ENCODE peak calls at places on chromosomes 11 and 22, in nine cellular contexts. F is Panc1, W is HCT116, N is upper lobe of left lung, K is K562, A is GM12891, E is sigmoid colon, G is breast epithelium, T is stomach. O is an unnamed sample.

GRCh38 chr11:116199182-116199581 is 573.6 kb downstream of the BUD13 start:
- DNase-seq in W (no peak), K (no peak), E (no peak), T (no peak), A (no peak), N (peak), F (no peak), G (no peak), O (no peak)

GRCh38 chr11:26227311-26227710 is 104.6 kb upstream of the ANO3 start:
- DNase-seq in E (no peak), F (peak), W (no peak), G (no peak), T (no peak), A (no peak), K (no peak), N (no peak), O (no peak)

GRCh38 chr11:2741377-2742131 is 41.8 kb upstream of the KCNQ1OT1 start:
- DNase-seq in F (no peak), E (peak), T (no peak), N (no peak), G (no peak), A (no peak), W (no peak), K (peak), O (peak)

GRCh38 chr11:6200975-6201374 is 2.0 kb downstream of the OR52W1 start:
- DNase-seq in W (no peak), K (no peak), F (no peak), G (no peak), E (no peak), T (peak), A (no peak), N (peak), O (peak)

GRCh38 chr22:17726561-17727243 is 47.6 kb downstream of the BID start:
- DNase-seq in A (no peak), K (no peak), T (no peak), E (no peak), N (no peak), W (no peak), F (no peak), G (no peak), O (peak)

GRCh38 chr11:65014146-65014960 is at the start of gene ARL2:
- DNase-seq in W (no peak), T (peak), A (peak), F (no peak), N (peak), K (peak), E (no peak), G (no peak), O (peak)

GRCh38 chr11:37040921-37041320 is 442.9 kb upstream of the RAG2 start:
- DNase-seq in K (no peak), A (no peak), E (no peak), T (no peak), F (no peak), N (no peak), W (no peak), G (no peak), O (no peak)

GRCh38 chr11:24760681-24761080 is 263.8 kb downstream of the LUZP2 start:
- DNase-seq in A (no peak), T (no peak), E (no peak), G (no peak), K (no peak), N (no peak), F (no peak), W (no peak), O (no peak)

GRCh38 chr11:14312736-14313438 is 46.1 kb downstream of the RRAS2 start:
- DNase-seq in G (no peak), F (no peak), T (no peak), E (no peak), K (no peak), N (no peak), A (no peak), W (no peak), O (no peak)

GRCh38 chr11:101860694-101861371 is 54.0 kb upstream of the CEP126 start:
- DNase-seq in F (peak), W (peak), N (peak), T (peak), G (peak), K (peak), A (peak), E (no peak), O (no peak)

GRCh38 chr22:41908409-41909289 is 6.2 kb downstream of the SHISA8 start:
- DNase-seq in A (no peak), N (no peak), G (no peak), T (no peak), F (no peak), E (no peak), W (no peak), K (no peak), O (peak)

GRCh38 chr11:132493786-132494185 is 1038.5 kb downstream of the OPCML start:
- DNase-seq in W (no peak), A (no peak), K (no peak), E (no peak), G (no peak), N (no peak), F (no peak), T (no peak), O (no peak)

GRCh38 chr11:63768232-63769043 is at the start of gene ZFTA:
- DNase-seq in T (peak), F (no peak), K (peak), G (no peak), W (no peak), E (peak), N (peak), A (peak), O (no peak)

GRCh38 chr11:35115688-35116030 is 23.3 kb upstream of the CD44 start:
- DNase-seq in W (no peak), K (no peak), E (no peak), T (no peak), N (no peak), F (no peak), G (no peak), A (no peak), O (no peak)

GRCh38 chr11:5348516-5349194 is 2.7 kb upstream of the OR51B6 start:
- DNase-seq in A (no peak), F (no peak), E (no peak), T (no peak), K (no peak), W (no peak), N (no peak), G (no peak), O (no peak)

GRCh38 chr22:40183029-40183581 is 5.4 kb downstream of the TNRC6B start:
- DNase-seq in F (no peak), A (no peak), W (no peak), T (no peak), G (peak), N (peak), E (peak), K (no peak), O (peak)

GRCh38 chr11:59706518-59707285 is 6.9 kb downstream of the OR10V1 start:
- DNase-seq in T (peak), G (no peak), F (peak), W (peak), E (no peak), A (no peak), N (no peak), K (peak), O (no peak)

GRCh38 chr11:128658499-128658898 is 35.4 kb upstream of the FLI1 start:
- DNase-seq in T (no peak), E (no peak), A (no peak), K (no peak), F (no peak), G (no peak), W (no peak), N (no peak), O (peak)

GRCh38 chr11:95065336-95065735 is 1.4 kb upstream of the SRSF8 start:
- DNase-seq in F (no peak), W (no peak), K (no peak), G (peak), A (no peak), T (no peak), N (no peak), E (no peak), O (no peak)

GRCh38 chr11:64742087-64742939 is 1.6 kb downstream of the RASGRP2 start:
- DNase-seq in E (no peak), K (peak), A (peak), F (no peak), W (no peak), G (no peak), T (no peak), N (peak), O (no peak)

GRCh38 chr11:69537126-69537525 is 55.7 kb downstream of the LINC01488 start:
- DNase-seq in T (no peak), G (no peak), K (no peak), N (peak), E (peak), F (no peak), A (no peak), W (no peak), O (no peak)

GRCh38 chr22:47663615-47664605 is 901.5 kb downstream of the TBC1D22A start:
- DNase-seq in T (no peak), K (no peak), G (no peak), A (no peak), F (no peak), W (no peak), N (no peak), E (no peak), O (no peak)

GRCh38 chr11:72736452-72737069 is 15.6 kb downstream of the ARAP1 start:
- DNase-seq in T (no peak), F (no peak), G (peak), A (no peak), N (peak), E (peak), K (peak), W (peak), O (peak)

GRCh38 chr11:112129656-112130055 is 34.2 kb downstream of the IL18 start:
- DNase-seq in G (no peak), W (no peak), A (no peak), T (no peak), K (no peak), E (no peak), F (no peak), N (peak), O (no peak)

GRCh38 chr11:36953986-36954385 is 355.9 kb upstream of the RAG2 start:
- DNase-seq in N (no peak), K (no peak), F (no peak), W (no peak), T (no peak), A (no peak), G (no peak), E (no peak), O (no peak)

GRCh38 chr22:27558658-27559371 is 242.7 kb downstream of the MN1 start:
- DNase-seq in K (no peak), W (no peak), G (no peak), N (no peak), E (no peak), A (no peak), F (no peak), T (no peak), O (no peak)

GRCh38 chr11:80899381-80899780 is 1458.6 kb upstream of the TENM4 start:
- DNase-seq in A (no peak), T (no peak), G (no peak), W (no peak), N (no peak), F (no peak), E (no peak), K (no peak), O (no peak)

GRCh38 chr11:77144196-77144853 is 16.3 kb downstream of the MYO7A start:
- DNase-seq in A (no peak), T (no peak), K (no peak), F (no peak), W (no peak), N (no peak), E (no peak), G (no peak), O (no peak)

GRCh38 chr11:69253028-69253427 is 40.9 kb upstream of the MYEOV start:
- DNase-seq in T (no peak), A (no peak), F (no peak), E (peak), N (no peak), W (peak), G (peak), K (no peak), O (no peak)

GRCh38 chr11:47881145-47881544 is 33.0 kb upstream of the NUP160 start:
- DNase-seq in K (no peak), F (no peak), N (peak), E (peak), T (no peak), W (no peak), A (no peak), G (no peak), O (no peak)

GRCh38 chr11:574632-575323 is 1.5 kb upstream of the PHRF1 start:
- DNase-seq in W (no peak), A (no peak), T (no peak), F (no peak), E (no peak), G (no peak), N (no peak), K (no peak), O (no peak)

GRCh38 chr11:571802-572185 is 4.5 kb upstream of the PHRF1 start:
- DNase-seq in N (no peak), G (no peak), W (no peak), K (no peak), A (no peak), F (no peak), E (no peak), T (no peak), O (no peak)

GRCh38 chr11:575996-576756 is at the start of gene PHRF1:
- DNase-seq in N (peak), K (peak), W (peak), F (peak), E (peak), G (peak), A (peak), T (peak), O (peak)

GRCh38 chr11:575324-575995 is 810 bp upstream of the PHRF1 start:
- DNase-seq in K (peak), E (no peak), G (no peak), T (no peak), N (no peak), A (no peak), W (peak), F (no peak), O (no peak)

DNA sequence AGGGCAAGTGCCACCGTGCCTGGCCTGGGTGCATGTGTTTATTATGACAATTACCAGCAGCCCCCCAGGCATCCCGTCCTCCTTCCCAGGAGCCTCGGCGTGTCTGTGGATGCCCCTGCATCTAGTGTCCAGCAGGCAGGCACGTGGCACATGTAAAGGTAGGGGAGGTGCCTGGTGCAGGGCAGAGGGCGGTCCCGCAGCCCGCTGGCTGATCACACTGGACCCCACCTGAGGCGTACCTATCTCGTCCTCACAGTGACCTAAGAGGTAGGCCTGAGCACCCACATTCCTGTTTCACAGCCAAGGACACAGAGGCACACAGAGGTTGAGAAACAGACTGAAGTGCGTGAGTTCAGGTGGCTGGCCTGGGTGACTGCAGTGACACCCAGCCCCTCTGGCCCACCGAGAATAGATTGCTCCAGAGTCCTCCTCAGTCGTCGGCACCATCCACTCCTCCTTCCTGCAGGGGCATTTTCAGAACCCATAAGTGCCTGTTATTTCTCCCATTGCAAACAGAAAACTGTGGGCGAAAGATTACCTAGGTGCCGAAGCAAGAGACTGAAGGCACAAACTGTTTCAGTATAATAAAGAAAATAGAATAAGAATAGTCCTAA is 3.0 kb upstream of the PHRF1 start:
- DNase-seq in E (no peak), K (no peak), A (no peak), G (no peak), T (no peak), F (no peak), W (no peak), N (peak), O (no peak)
- TF ChIP-seq POLR2AphosphoS5 in E (no peak), K (no peak), A (no peak), G (no peak), T (no peak), F (no peak), W (no peak), N (no peak), O (no peak)

GRCh38 chr11:61714316-61714715 is 34.1 kb downstream of the DAGLA start:
- DNase-seq in F (no peak), K (no peak), E (no peak), A (no peak), G (no peak), W (no peak), T (no peak), N (no peak), O (no peak)
- TF ChIP-seq POLR2AphosphoS5 in F (no peak), K (no peak), E (no peak), A (no peak), G (no peak), W (no peak), T (no peak), N (no peak), O (no peak)

GRCh38 chr22:26298605-26299310 is 129.5 kb downstream of the SEZ6L start:
- DNase-seq in K (no peak), T (no peak), G (no peak), A (no peak), E (no peak), N (no peak), F (no peak), W (no peak), O (no peak)
- TF ChIP-seq POLR2AphosphoS5 in K (no peak), T (no peak), G (no peak), A (no peak), E (no peak), N (no peak), F (no peak), W (no peak), O (no peak)

GRCh38 chr22:23089010-23089409 is 18.7 kb downstream of the GNAZ start:
- DNase-seq in K (peak), A (no peak), G (no peak), W (no peak), E (no peak), N (no peak), F (no peak), T (no peak), O (no peak)
- TF ChIP-seq POLR2AphosphoS5 in K (no peak), A (no peak), G (no peak), W (no peak), E (no peak), N (no peak), F (no peak), T (no peak), O (no peak)

GRCh38 chr11:118956094-118956846 is at the start of gene UPK2:
- DNase-seq in K (peak), A (peak), E (peak), N (peak), F (peak), W (peak), T (peak), G (peak), O (peak)
- TF ChIP-seq POLR2AphosphoS5 in K (no peak), A (no peak), E (no peak), N (no peak), F (no peak), W (no peak), T (peak), G (no peak), O (no peak)

GRCh38 chr22:24599514-24599913 is 3.5 kb upstream of the GGT1 start:
- DNase-seq in W (no peak), K (no peak), F (no peak), A (no peak), E (peak), G (no peak), N (no peak), T (no peak), O (no peak)
- TF ChIP-seq POLR2AphosphoS5 in W (no peak), K (no peak), F (no peak), A (no peak), E (no peak), G (no peak), N (no peak), T (no peak), O (no peak)

DNA sequence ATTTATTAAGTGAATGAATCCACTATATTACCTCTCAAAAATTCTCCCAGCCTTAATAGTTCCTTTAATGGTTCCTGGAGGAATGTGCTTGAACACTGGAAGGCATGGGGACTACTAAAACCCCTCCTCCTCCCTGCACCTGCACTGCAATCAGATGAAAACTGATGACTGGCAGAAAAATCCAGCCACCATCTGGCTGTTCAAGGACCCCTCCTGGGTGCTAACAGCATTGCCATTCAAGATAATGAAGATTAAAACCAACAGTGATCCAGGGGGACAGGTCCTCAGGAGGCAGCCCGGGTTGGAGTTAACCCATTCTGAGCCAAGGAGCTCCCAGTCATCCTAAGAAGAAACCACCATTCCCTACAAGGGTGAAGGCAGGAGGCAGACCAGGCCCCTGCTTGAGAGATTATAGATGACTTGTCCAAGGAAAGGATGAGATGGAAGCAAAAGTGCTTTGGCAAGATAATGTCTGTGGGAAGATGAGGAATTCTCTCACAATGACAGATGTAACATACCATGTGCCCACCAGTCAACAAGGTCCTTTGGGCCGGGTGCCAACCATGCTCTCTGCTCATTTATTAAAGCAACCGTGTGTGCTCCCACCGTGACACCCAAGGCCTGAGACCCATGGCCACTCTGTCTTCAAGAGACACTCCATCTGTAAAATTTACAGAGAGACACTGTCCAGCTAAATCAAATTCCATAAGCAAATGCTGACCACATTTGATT is 90.6 kb downstream of the LARGE1 start:
- DNase-seq in A (no peak), G (no peak), F (no peak), N (no peak), W (no peak), K (no peak), E (no peak), T (no peak), O (no peak)
- TF ChIP-seq POLR2AphosphoS5 in A (no peak), G (no peak), F (no peak), N (no peak), W (no peak), K (no peak), E (no peak), T (no peak), O (no peak)

GRCh38 chr11:133948711-133949110 is 8.1 kb downstream of the IGSF9B start:
- DNase-seq in E (no peak), A (no peak), K (no peak), W (no peak), T (no peak), F (no peak), G (no peak), N (no peak), O (no peak)

GRCh38 chr11:133952199-133953190 is 4.3 kb downstream of the IGSF9B start:
- DNase-seq in T (no peak), N (no peak), E (no peak), A (no peak), K (no peak), F (no peak), G (no peak), W (no peak), O (no peak)

GRCh38 chr11:133951484-133952198 is 5.1 kb downstream of the IGSF9B start:
- DNase-seq in W (no peak), G (peak), F (no peak), A (no peak), E (no peak), N (no peak), K (no peak), T (no peak), O (no peak)

GRCh38 chr11:133953571-133953970 is 3.2 kb downstream of the IGSF9B start:
- DNase-seq in N (no peak), T (no peak), W (no peak), G (no peak), E (no peak), F (no peak), A (no peak), K (no peak), O (no peak)

GRCh38 chr11:133950874-133951483 is 5.8 kb downstream of the IGSF9B start:
- DNase-seq in F (no peak), W (no peak), A (no peak), T (no peak), K (no peak), E (no peak), G (no peak), N (no peak), O (no peak)
- TF ChIP-seq POLR2AphosphoS5 in F (no peak), W (no peak), A (no peak), T (no peak), K (no peak), E (no peak), G (no peak), N (no peak), O (no peak)